ENCODE peak calls at places on chromosomes 7 and 10, in four cellular contexts. One of them, this sample, is unnamed.

GRCh38 chr7:137990251-137990901 is 11.5 kb downstream of the CREB3L2 start:
- DNase-seq in HepG2: no peak
- DNase-seq in sigmoid colon: no peak
- DNase-seq in ovary: no peak
- DNase-seq in this sample: no peak

GRCh38 chr10:7192831-7193348 is 217.9 kb downstream of the SFMBT2 start:
- DNase-seq in HepG2: no peak
- DNase-seq in sigmoid colon: no peak
- DNase-seq in ovary: no peak
- DNase-seq in this sample: no peak

GRCh38 chr7:141704741-141705140 is 2.8 kb upstream of the DENND11 start:
- DNase-seq in HepG2: no peak
- DNase-seq in sigmoid colon: no peak
- DNase-seq in ovary: no peak
- DNase-seq in this sample: no peak

GRCh38 chr7:55046582-55047347 is 27.9 kb downstream of the EGFR start:
- DNase-seq in HepG2: no peak
- DNase-seq in sigmoid colon: no peak
- DNase-seq in ovary: no peak
- DNase-seq in this sample: no peak

GRCh38 chr7:20577362-20578069 is 38.0 kb upstream of the ABCB5 start:
- DNase-seq in HepG2: no peak
- DNase-seq in sigmoid colon: no peak
- DNase-seq in ovary: no peak
- DNase-seq in this sample: no peak

GRCh38 chr10:73906524-73907447 is 4.1 kb upstream of the PLAU start:
- DNase-seq in HepG2: peak
- DNase-seq in sigmoid colon: peak
- DNase-seq in ovary: peak
- DNase-seq in this sample: peak

GRCh38 chr10:119120413-119120867 is 16.5 kb downstream of the DENND10 start:
- DNase-seq in HepG2: peak
- DNase-seq in sigmoid colon: peak
- DNase-seq in ovary: no peak
- DNase-seq in this sample: no peak

GRCh38 chr10:44818721-44819127 is 92.4 kb upstream of the TMEM72 start:
- DNase-seq in HepG2: no peak
- DNase-seq in sigmoid colon: no peak
- DNase-seq in ovary: peak
- DNase-seq in this sample: no peak

GRCh38 chr10:119049361-119049760 is 19.8 kb downstream of the NANOS1 start:
- DNase-seq in HepG2: no peak
- DNase-seq in sigmoid colon: no peak
- DNase-seq in ovary: no peak
- DNase-seq in this sample: no peak

GRCh38 chr7:38886265-38886664 is 22.7 kb downstream of the VPS41 start:
- DNase-seq in HepG2: no peak
- DNase-seq in sigmoid colon: no peak
- DNase-seq in ovary: no peak
- DNase-seq in this sample: no peak

GRCh38 chr10:9814285-9814866 is 1203.3 kb upstream of the CELF2 start:
- DNase-seq in HepG2: no peak
- DNase-seq in sigmoid colon: no peak
- DNase-seq in ovary: no peak
- DNase-seq in this sample: no peak

GRCh38 chr10:69800109-69800508 is 1.6 kb upstream of the COL13A1 start:
- DNase-seq in HepG2: peak
- DNase-seq in sigmoid colon: no peak
- DNase-seq in ovary: peak
- DNase-seq in this sample: peak

GRCh38 chr10:116316533-116316932 is 7.7 kb upstream of the CCDC172 start:
- DNase-seq in HepG2: no peak
- DNase-seq in sigmoid colon: no peak
- DNase-seq in ovary: no peak
- DNase-seq in this sample: no peak

GRCh38 chr10:33237736-33238624 is 96.5 kb downstream of the NRP1 start:
- DNase-seq in HepG2: peak
- DNase-seq in sigmoid colon: no peak
- DNase-seq in ovary: no peak
- DNase-seq in this sample: peak

GRCh38 chr7:130387628-130388403 is 7.5 kb downstream of the CPA1 start:
- DNase-seq in HepG2: no peak
- DNase-seq in sigmoid colon: peak
- DNase-seq in ovary: no peak
- DNase-seq in this sample: no peak

GRCh38 chr7:98286093-98286525 is 4.6 kb downstream of the BRI3 start:
- DNase-seq in HepG2: peak
- DNase-seq in sigmoid colon: peak
- DNase-seq in ovary: peak
- DNase-seq in this sample: no peak

GRCh38 chr7:2926898-2927405 is 82.8 kb upstream of the GNA12 start:
- DNase-seq in HepG2: no peak
- DNase-seq in sigmoid colon: peak
- DNase-seq in ovary: no peak
- DNase-seq in this sample: no peak

GRCh38 chr10:35409094-35409582 is 72.8 kb downstream of the CCNY start:
- DNase-seq in HepG2: no peak
- DNase-seq in sigmoid colon: peak
- DNase-seq in ovary: no peak
- DNase-seq in this sample: no peak

GRCh38 chr10:133357293-133358151 is at the start of gene FUOM:
- DNase-seq in HepG2: peak
- DNase-seq in sigmoid colon: no peak
- DNase-seq in ovary: peak
- DNase-seq in this sample: peak

GRCh38 chr10:62234284-62234605 is 34.4 kb downstream of the RTKN2 start:
- DNase-seq in HepG2: no peak
- DNase-seq in sigmoid colon: no peak
- DNase-seq in ovary: no peak
- DNase-seq in this sample: no peak

GRCh38 chr10:62233494-62234283 is 35.0 kb downstream of the RTKN2 start:
- DNase-seq in HepG2: no peak
- DNase-seq in sigmoid colon: no peak
- DNase-seq in ovary: no peak
- DNase-seq in this sample: no peak

GRCh38 chr10:62231805-62232204 is 36.8 kb downstream of the RTKN2 start:
- DNase-seq in HepG2: peak
- DNase-seq in sigmoid colon: no peak
- DNase-seq in ovary: no peak
- DNase-seq in this sample: no peak

GRCh38 chr10:62230344-62231138 is 38.1 kb downstream of the RTKN2 start:
- DNase-seq in HepG2: no peak
- DNase-seq in sigmoid colon: no peak
- DNase-seq in ovary: no peak
- DNase-seq in this sample: no peak

GRCh38 chr10:62231371-62231770 is 37.3 kb downstream of the RTKN2 start:
- DNase-seq in HepG2: peak
- DNase-seq in sigmoid colon: no peak
- DNase-seq in ovary: no peak
- DNase-seq in this sample: no peak
- TF ChIP-seq EP300 in HepG2: no peak
- TF ChIP-seq EP300 in sigmoid colon: no peak
- TF ChIP-seq EP300 in ovary: no peak
- TF ChIP-seq EP300 in this sample: no peak

DNA sequence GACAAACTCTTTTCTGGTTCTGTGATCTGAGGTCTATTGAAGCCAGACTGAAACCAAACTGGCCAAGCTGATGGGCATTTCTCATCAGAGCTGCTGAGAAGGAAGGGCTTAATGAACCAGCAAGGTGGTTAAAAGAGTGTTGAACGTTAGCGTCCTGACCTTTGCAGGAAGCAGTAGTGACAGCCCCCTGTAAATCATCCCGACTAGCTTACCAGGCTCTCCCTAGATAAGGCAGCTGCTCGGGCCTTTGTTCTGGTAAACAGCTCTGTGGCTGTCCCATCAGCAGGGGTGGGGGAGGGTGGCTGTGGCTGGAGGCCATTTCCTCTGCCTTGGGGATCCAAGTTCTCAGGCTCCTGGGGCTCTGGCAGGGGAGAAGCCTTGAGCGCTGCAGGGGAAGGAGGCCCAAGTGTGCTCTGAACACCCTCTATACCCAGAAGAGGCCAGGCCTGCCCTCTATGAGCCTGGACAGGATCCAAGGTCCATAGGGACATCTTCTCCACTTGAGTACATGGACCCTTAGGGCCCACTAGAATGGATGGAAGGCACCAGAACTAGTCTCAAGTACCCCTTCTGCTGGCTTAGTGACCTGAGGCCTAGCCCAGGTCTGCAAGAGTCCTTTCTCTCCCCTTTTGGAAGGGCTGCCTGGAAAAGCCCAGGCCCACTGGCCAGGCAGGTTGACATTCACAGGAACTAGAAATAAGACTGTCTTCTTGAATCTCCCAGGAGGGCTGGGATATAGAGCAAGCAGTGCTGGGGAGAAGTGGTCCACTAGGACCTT is 134.6 kb downstream of the ARHGAP22 start:
- DNase-seq in HepG2: no peak
- DNase-seq in sigmoid colon: no peak
- DNase-seq in ovary: peak
- DNase-seq in this sample: peak
- TF ChIP-seq EP300 in HepG2: no peak
- TF ChIP-seq EP300 in sigmoid colon: no peak
- TF ChIP-seq EP300 in ovary: no peak
- TF ChIP-seq EP300 in this sample: no peak

GRCh38 chr10:11074536-11075267 is 57.0 kb downstream of the CELF2 start:
- DNase-seq in HepG2: no peak
- DNase-seq in sigmoid colon: no peak
- DNase-seq in ovary: no peak
- DNase-seq in this sample: no peak
- TF ChIP-seq EP300 in HepG2: no peak
- TF ChIP-seq EP300 in sigmoid colon: no peak
- TF ChIP-seq EP300 in ovary: no peak
- TF ChIP-seq EP300 in this sample: no peak

DNA sequence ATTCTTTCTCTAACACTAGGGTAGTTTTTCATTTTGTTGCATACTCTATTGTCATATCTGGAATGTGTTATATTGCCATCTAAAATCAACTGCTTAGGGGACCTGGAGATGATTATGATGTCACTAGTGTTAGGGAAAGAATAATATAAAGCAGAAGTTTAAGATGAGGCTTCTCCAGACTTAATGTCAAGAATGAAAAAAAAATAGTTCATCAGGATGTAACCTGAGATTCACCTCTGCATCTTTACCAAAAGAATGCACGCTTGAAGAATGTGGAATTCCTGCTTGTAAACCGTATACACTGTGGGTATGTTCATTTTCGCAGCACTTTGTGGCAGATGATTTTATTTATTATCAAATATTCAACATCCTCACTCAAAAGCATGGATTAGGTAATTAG is 184.6 kb downstream of the ST7 start:
- DNase-seq in HepG2: no peak
- DNase-seq in sigmoid colon: no peak
- DNase-seq in ovary: no peak
- DNase-seq in this sample: no peak
- TF ChIP-seq EP300 in HepG2: no peak
- TF ChIP-seq EP300 in sigmoid colon: no peak
- TF ChIP-seq EP300 in ovary: no peak
- TF ChIP-seq EP300 in this sample: no peak

DNA sequence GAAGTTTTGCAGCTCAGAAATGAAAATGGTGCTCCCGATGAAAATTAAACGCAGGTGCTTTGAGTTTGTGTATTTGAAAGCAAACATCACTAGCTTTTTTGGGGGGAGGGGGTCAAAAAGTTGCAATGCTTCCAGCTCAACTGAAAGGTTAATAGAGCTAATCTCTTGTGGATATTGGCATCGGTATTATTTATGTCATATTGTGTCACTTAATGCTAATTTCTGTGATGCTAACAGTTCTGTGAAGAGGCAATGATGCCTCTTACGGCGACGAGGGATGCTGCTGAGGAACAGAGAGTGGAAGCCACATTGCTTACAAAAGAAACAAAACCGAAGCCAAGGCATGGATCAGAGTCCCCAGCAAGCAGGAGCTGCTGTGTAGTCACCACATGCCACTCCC is 536.6 kb upstream of the MGMT start:
- DNase-seq in HepG2: no peak
- DNase-seq in sigmoid colon: no peak
- DNase-seq in ovary: no peak
- DNase-seq in this sample: no peak
- TF ChIP-seq EP300 in HepG2: no peak
- TF ChIP-seq EP300 in sigmoid colon: no peak
- TF ChIP-seq EP300 in ovary: no peak
- TF ChIP-seq EP300 in this sample: no peak

This sample was measured in H1.